ENCODE peak calls at places on chromosomes 6 and 20, in six cellular contexts. V is activated T-cell treated with anti-CD3 and anti-CD28 coated beads, Interleukin-2, amount 50 U/mL, for 72 hours; P is A673; U is HS-27A; Y is ovary; L is activated CD4-positive, alpha-beta T cell treated with anti-CD3 and anti-CD28 coated beads for 36 hours. K is an unnamed sample.

GRCh38 chr6:73079611-73079955 is 145.7 kb downstream of the KHDC1L start:
- DNase-seq in V (no peak), P (peak), U (peak), Y (no peak), L (no peak), K (peak)

GRCh38 chr20:6685181-6685582 is 82.3 kb upstream of the BMP2 start:
- DNase-seq in V (no peak), P (no peak), U (no peak), Y (no peak), L (no peak), K (no peak)

GRCh38 chr6:45423901-45424627 is 46.3 kb upstream of the SUPT3H start:
- DNase-seq in V (peak), P (no peak), U (no peak), Y (peak), L (peak), K (peak)

GRCh38 chr20:1827974-1828785 is 67.0 kb upstream of the SIRPA start:
- DNase-seq in V (no peak), P (no peak), U (no peak), Y (no peak), L (no peak), K (peak)

GRCh38 chr20:48298851-48299484 is 513.7 kb upstream of the SULF2 start:
- DNase-seq in V (no peak), P (peak), U (peak), Y (no peak), L (no peak), K (peak)

GRCh38 chr6:15521516-15521915 is 141.3 kb downstream of the DTNBP1 start:
- DNase-seq in V (no peak), P (no peak), U (no peak), Y (peak), L (no peak), K (no peak)

GRCh38 chr6:156911581-156911980 is 134.4 kb downstream of the ARID1B start:
- DNase-seq in V (no peak), P (no peak), U (no peak), Y (no peak), L (no peak), K (no peak)

GRCh38 chr20:3483784-3484183 is 13.0 kb downstream of the ATRN start:
- DNase-seq in V (no peak), P (no peak), U (no peak), Y (no peak), L (no peak), K (no peak)

GRCh38 chr6:156662025-156662445 is 115.1 kb upstream of the ARID1B start:
- DNase-seq in V (peak), P (no peak), U (no peak), Y (no peak), L (peak), K (no peak)

GRCh38 chr6:155890409-155890808 is 434.8 kb upstream of the NOX3 start:
- DNase-seq in V (no peak), P (no peak), U (no peak), Y (no peak), L (no peak), K (no peak)

GRCh38 chr6:95576621-95577316 is 566 bp upstream of the MANEA start:
- DNase-seq in V (no peak), P (peak), U (no peak), Y (no peak), L (no peak), K (no peak)

GRCh38 chr6:84892666-84893065 is 128.3 kb upstream of the TBX18 start:
- DNase-seq in V (no peak), P (no peak), U (no peak), Y (no peak), L (no peak), K (no peak)

GRCh38 chr20:1211954-1212497 is 8.8 kb downstream of the C20orf202 start:
- DNase-seq in V (no peak), P (no peak), U (no peak), Y (no peak), L (no peak), K (no peak)

GRCh38 chr20:49405696-49406095 is 76.8 kb downstream of the KCNB1 start:
- DNase-seq in V (no peak), P (no peak), U (no peak), Y (no peak), L (no peak), K (no peak)

GRCh38 chr6:112061605-112062004 is 7.7 kb downstream of the CCN6 start:
- DNase-seq in V (no peak), P (no peak), U (no peak), Y (no peak), L (no peak), K (no peak)

GRCh38 chr6:49233483-49233882 is 229.6 kb downstream of the MMUT start:
- DNase-seq in V (no peak), P (no peak), U (no peak), Y (no peak), L (no peak), K (no peak)

K was measured in H4.